ENCODE peak calls at places on chromosome 21, in five cellular contexts. C is AG09309; T is stimulated activated CD8-positive, alpha-beta memory T cell treated with anti-CD3 and anti-CD28 coated beads, Interleukin-15, amount 100 ng/mL, for 24 hours; B is activated CD4-positive, alpha-beta T cell treated with anti-CD3 and anti-CD28 coated beads, Interleukin-2, amount 50 U/mL, for 48 hours; Z is A549. V is an unnamed sample.

GRCh38 chr21:36769051-36769867 is 70.3 kb downstream of the SIM2 start:
- DNase-seq in T (no peak), Z (no peak), B (no peak), C (no peak), V (peak; percentile 49)

GRCh38 chr21:30818837-30819236 is 5.8 kb upstream of the KRTAP8-1 start:
- DNase-seq in Z (no peak), C (no peak), B (no peak), T (no peak), V (no peak)

GRCh38 chr21:31334648-31335121 is 9.4 kb downstream of the TIAM1 start:
- DNase-seq in T (no peak), C (no peak), B (no peak), Z (no peak), V (peak; percentile 92)

GRCh38 chr21:44871576-44872265 is 1.8 kb downstream of the PTTG1IP start:
- DNase-seq in C (peak; percentile 49), B (no peak), T (no peak), Z (no peak), V (peak; percentile 44)

GRCh38 chr21:37496972-37497371 is 130.4 kb downstream of the DYRK1A start:
- DNase-seq in B (no peak), T (no peak), C (no peak), Z (no peak), V (peak; percentile 11)

GRCh38 chr21:32134441-32135159 is 144.2 kb downstream of the MIS18A start:
- DNase-seq in Z (no peak), C (no peak), B (no peak), T (no peak), V (no peak)

GRCh38 chr21:35528109-35529042 is 479.3 kb upstream of the RUNX1 start:
- DNase-seq in Z (no peak), B (peak; percentile 52), T (peak; percentile 7), C (no peak), V (no peak)

GRCh38 chr21:44509539-44509938 is 30.5 kb downstream of the KRTAP10-1 start:
- DNase-seq in B (no peak), T (no peak), Z (no peak), C (no peak), V (peak; percentile 96)

GRCh38 chr21:45147473-45148315 is 73.3 kb downstream of the ADARB1 start:
- DNase-seq in Z (no peak), B (no peak), T (no peak), C (no peak), V (peak; percentile 74)

GRCh38 chr21:38831526-38832467 is 26.1 kb downstream of the ETS2 start:
- DNase-seq in B (peak; percentile 20), C (peak; percentile 88), Z (no peak), T (no peak), V (peak; percentile 38)

GRCh38 chr21:45319461-45320211 is 31.9 kb upstream of the POFUT2 start:
- DNase-seq in C (no peak), B (no peak), Z (no peak), T (no peak), V (no peak)

GRCh38 chr21:38649120-38649519 is 150.8 kb upstream of the ERG start:
- DNase-seq in C (no peak), T (no peak), Z (no peak), B (no peak), V (no peak)

GRCh38 chr21:16195896-16196443 is 466.2 kb downstream of the USP25 start:
- DNase-seq in Z (no peak), T (no peak), B (no peak), C (no peak), V (no peak)

GRCh38 chr21:40194181-40194580 is 326.9 kb downstream of the PCP4 start:
- DNase-seq in Z (no peak), C (no peak), T (no peak), B (no peak), V (no peak)

GRCh38 chr21:16863541-16863940 is 649.3 kb upstream of the CXADR start:
- DNase-seq in B (no peak), T (no peak), Z (no peak), C (no peak), V (peak; percentile 35)

GRCh38 chr21:31557956-31558838 is 101.3 kb upstream of the SOD1 start:
- DNase-seq in B (peak; percentile 33), T (no peak), Z (no peak), C (no peak), V (peak; percentile 91)

GRCh38 chr21:45532826-45533730 is 9.2 kb downstream of the SLC19A1 start:
- DNase-seq in Z (no peak), C (no peak), T (no peak), B (no peak), V (peak; percentile 19)

GRCh38 chr21:21039624-21040023 is 41.4 kb downstream of the NCAM2 start:
- DNase-seq in T (no peak), C (no peak), Z (no peak), B (no peak), V (peak; percentile 71)

GRCh38 chr21:36186506-36187399 is 30.1 kb downstream of the DOP1B start:
- DNase-seq in T (no peak), Z (no peak), B (no peak), C (no peak), V (peak; percentile 21)

GRCh38 chr21:28336299-28336698 is 656.4 kb downstream of the LTN1 start:
- DNase-seq in Z (no peak), T (no peak), C (peak; percentile 89), B (no peak), V (no peak)

GRCh38 chr21:15445327-15445726 is 284.5 kb upstream of the USP25 start:
- DNase-seq in Z (no peak), C (no peak), T (no peak), B (no peak), V (no peak)

GRCh38 chr21:34133802-34134201 is 60.4 kb downstream of the MRPS6 start:
- DNase-seq in B (no peak), T (no peak), C (no peak), Z (no peak), V (peak; percentile 21)

V was measured in NCI-H69.